ENCODE peak calls at places on chromosomes 6 and 20, in nine cellular contexts. R is H4; B is NCI-H1105; U is ovary; O is HCEC 1CT; M is stimulated activated CD8-positive, alpha-beta memory T cell treated with anti-CD3 and anti-CD28 coated beads, Interleukin-7, amount 100 ng/mL, for 4 hours; V is body of pancreas; W is GM12891; A is IMR-90. P is an unnamed sample.

GRCh38 chr20:2871555-2872303 is 1.6 kb upstream of the PTPRA start:
- DNase-seq in W (no peak), B (no peak), V (no peak), M (no peak), R (no peak), O (no peak), U (no peak), A (no peak), P (no peak)

GRCh38 chr20:35448788-35449373 is 6.5 kb upstream of the CEP250 start:
- DNase-seq in B (no peak), V (no peak), O (no peak), R (no peak), A (no peak), U (no peak), W (no peak), M (no peak), P (no peak)

GRCh38 chr20:45100563-45101245 is at the start of gene KCNS1:
- DNase-seq in A (no peak), B (no peak), O (no peak), R (no peak), U (no peak), V (peak; percentile 33), M (no peak), W (no peak), P (no peak)

GRCh38 chr20:18225652-18226051 is 62.7 kb upstream of the ZNF133 start:
- DNase-seq in B (no peak), V (no peak), W (no peak), U (no peak), R (no peak), O (no peak), M (no peak), A (no peak), P (no peak)

GRCh38 chr6:68876792-68877493 is 241.9 kb downstream of the ADGRB3 start:
- DNase-seq in A (peak; percentile 4), U (no peak), W (no peak), B (peak; percentile 15), M (no peak), O (no peak), R (peak; percentile 14), V (no peak), P (peak; percentile 15)

GRCh38 chr6:39040080-39040673 is 8.4 kb upstream of the GLP1R start:
- DNase-seq in A (no peak), M (no peak), O (no peak), U (no peak), B (no peak), W (no peak), V (no peak), R (no peak), P (no peak)

GRCh38 chr20:57140416-57140965 is 126.0 kb downstream of the BMP7 start:
- DNase-seq in M (no peak), R (no peak), B (no peak), A (no peak), W (no peak), V (no peak), O (no peak), U (no peak), P (no peak)

GRCh38 chr6:157814883-157815282 is 8.2 kb upstream of the SNX9 start:
- DNase-seq in M (no peak), W (no peak), A (no peak), O (no peak), U (no peak), B (no peak), R (no peak), V (no peak), P (no peak)

GRCh38 chr6:133040025-133040838 is 200.9 kb upstream of the EYA4 start:
- DNase-seq in M (no peak), R (peak; percentile 6), U (no peak), A (peak; percentile 34), O (peak; percentile 29), W (no peak), B (no peak), V (no peak), P (no peak)

GRCh38 chr6:14917101-14917500 is 328.8 kb upstream of the JARID2 start:
- DNase-seq in U (no peak), A (peak; percentile 78), B (no peak), M (no peak), O (peak; percentile 20), R (no peak), V (no peak), W (no peak), P (no peak)

GRCh38 chr20:1817577-1818211 is 77.5 kb upstream of the SIRPA start:
- DNase-seq in B (no peak), M (no peak), U (no peak), A (no peak), O (no peak), R (no peak), V (no peak), W (no peak), P (no peak)

GRCh38 chr6:133983099-133983939 is 30.3 kb downstream of the TBPL1 start:
- DNase-seq in B (no peak), U (no peak), R (peak; percentile 80), W (no peak), V (peak; percentile 14), A (peak; percentile 53), M (peak; percentile 38), O (no peak), P (no peak)

GRCh38 chr20:43191946-43192847 is 2.5 kb upstream of the PTPRT start:
- DNase-seq in B (peak; percentile 56), M (no peak), R (no peak), V (peak; percentile 17), W (no peak), O (no peak), A (no peak), U (no peak), P (no peak)

GRCh38 chr20:3820901-3821727 is 767 bp downstream of the AP5S1 start:
- DNase-seq in B (no peak), M (no peak), V (no peak), U (no peak), W (no peak), R (no peak), O (no peak), A (no peak), P (no peak)

GRCh38 chr20:1169224-1169623 is 15.6 kb downstream of the TMEM74B start:
- DNase-seq in B (no peak), V (no peak), O (no peak), U (no peak), M (no peak), W (no peak), A (no peak), R (no peak), P (no peak)

GRCh38 chr6:169640347-169640972 is 61.4 kb downstream of the WDR27 start:
- DNase-seq in A (peak; percentile 17), V (no peak), M (no peak), U (no peak), R (no peak), O (no peak), B (no peak), W (no peak), P (no peak)

GRCh38 chr6:27290065-27290849 is 21.8 kb downstream of the POM121L2 start:
- DNase-seq in W (no peak), M (no peak), U (no peak), R (no peak), A (peak; percentile 63), B (no peak), V (no peak), O (peak; percentile 50), P (no peak)

GRCh38 chr6:53679446-53679933 is 13.9 kb upstream of the KLHL31 start:
- DNase-seq in R (peak; percentile 44), W (no peak), B (no peak), M (no peak), U (no peak), O (peak; percentile 43), V (peak; percentile 31), A (peak; percentile 46), P (no peak)

GRCh38 chr6:92371211-92371610 is 1048.1 kb downstream of the EPHA7 start:
- DNase-seq in U (no peak), B (no peak), R (no peak), A (no peak), V (no peak), M (no peak), W (no peak), O (no peak), P (no peak)

GRCh38 chr6:150492941-150493340 is 106.7 kb upstream of the PLEKHG1 start:
- DNase-seq in R (peak; percentile 75), O (no peak), U (no peak), B (no peak), A (no peak), V (no peak), M (no peak), W (no peak), P (no peak)

GRCh38 chr6:166387642-166388325 is 5.0 kb upstream of the MPC1 start:
- DNase-seq in V (no peak), B (no peak), U (no peak), R (no peak), A (no peak), M (no peak), O (no peak), W (no peak), P (no peak)

GRCh38 chr20:63750807-63751470 is 11.4 kb downstream of the SLC2A4RG start:
- DNase-seq in M (no peak), B (no peak), U (no peak), W (no peak), A (no peak), V (no peak), R (no peak), O (no peak), P (no peak)

GRCh38 chr6:38730136-38730862 is 15.2 kb downstream of the DNAH8 start:
- DNase-seq in B (no peak), A (no peak), O (no peak), R (no peak), M (no peak), V (no peak), U (no peak), W (no peak), P (no peak)

GRCh38 chr6:21597706-21598273 is 4.2 kb downstream of the SOX4 start:
- DNase-seq in U (no peak), B (no peak), V (peak; percentile 5), M (no peak), O (peak; percentile 40), A (no peak), W (no peak), R (no peak), P (no peak)

GRCh38 chr6:12103158-12103557 is 91.0 kb downstream of the HIVEP1 start:
- DNase-seq in A (no peak), R (no peak), W (no peak), O (no peak), U (no peak), M (no peak), V (no peak), B (no peak), P (peak; percentile 33)

GRCh38 chr20:60363698-60364097 is 405.5 kb downstream of the CDH26 start:
- DNase-seq in V (no peak), U (no peak), A (no peak), R (no peak), O (no peak), B (no peak), M (no peak), W (no peak), P (no peak)

GRCh38 chr6:11242709-11243108 is 10.2 kb upstream of the NEDD9 start:
- DNase-seq in M (no peak), W (no peak), V (no peak), A (no peak), B (no peak), O (no peak), U (no peak), R (no peak), P (no peak)

GRCh38 chr6:30820196-30820595 is 64.1 kb upstream of the DDR1 start:
- DNase-seq in B (no peak), A (peak; percentile 80), U (no peak), M (no peak), R (peak; percentile 74), O (peak; percentile 80), V (peak; percentile 51), W (no peak), P (no peak)

GRCh38 chr6:24683297-24684296 is 16.7 kb downstream of the ACOT13 start:
- DNase-seq in U (no peak), A (no peak), M (no peak), W (no peak), R (no peak), V (no peak), O (no peak), B (no peak), P (no peak)

GRCh38 chr6:39137235-39137634 is 22.2 kb upstream of the SAYSD1 start:
- DNase-seq in V (no peak), U (no peak), R (no peak), O (no peak), A (peak; percentile 41), W (no peak), M (no peak), B (no peak), P (no peak)

GRCh38 chr20:61019322-61019721 is 232.7 kb upstream of the CDH4 start:
- DNase-seq in M (no peak), A (no peak), R (no peak), V (no peak), O (no peak), U (no peak), W (no peak), B (no peak), P (no peak)